ENCODE peak calls at places on chromosomes 2 and 18, in seven cellular contexts. O, E, F, Q, L, V and C are unnamed samples. For H3K27me3, the result is how much of the 10 kb centered on the place peaks cover.

GRCh38 chr2:79782540-79782939 is 269.7 kb downstream of the CTNNA2 start:
- DNase-seq in V (no peak), L (no peak), Q (no peak), O (no peak), E (no peak), F (no peak), C (no peak)

GRCh38 chr2:72236445-72237067 is 88.9 kb upstream of the CYP26B1 start:
- DNase-seq in E (peak), Q (no peak), O (peak), V (no peak), L (no peak), F (no peak), C (no peak)

GRCh38 chr2:136255648-136256461 is 137.9 kb upstream of the CXCR4 start:
- DNase-seq in V (no peak), F (peak), L (no peak), O (no peak), E (no peak), Q (no peak), C (peak)

GRCh38 chr2:3457524-3458395 is 61.6 kb downstream of the ADI1 start:
- DNase-seq in V (no peak), O (no peak), L (no peak), F (no peak), E (no peak), Q (peak), C (no peak)

GRCh38 chr2:182715121-182715895 is 749 bp upstream of the DNAJC10 start:
- DNase-seq in L (no peak), Q (no peak), E (peak), V (peak), O (no peak), F (no peak), C (no peak)

GRCh38 chr2:96531366-96531765 is 5.2 kb upstream of the ARID5A start:
- DNase-seq in O (no peak), V (no peak), L (no peak), F (no peak), Q (peak), E (no peak), C (no peak)

GRCh38 chr2:143375376-143375880 is 246.2 kb downstream of the ARHGAP15 start:
- DNase-seq in Q (no peak), L (no peak), F (no peak), O (no peak), V (no peak), E (no peak), C (no peak)

GRCh38 chr18:55484773-55485172 is 103.2 kb downstream of the TCF4 start:
- DNase-seq in L (no peak), F (no peak), O (no peak), V (no peak), Q (no peak), E (no peak), C (no peak)

GRCh38 chr2:178250429-178250828 is 56.1 kb downstream of the OSBPL6 start:
- DNase-seq in F (no peak), V (no peak), L (no peak), O (no peak), E (no peak), Q (no peak), C (no peak)

GRCh38 chr18:59270689-59271257 is 2.5 kb downstream of the RAX start:
- DNase-seq in V (no peak), Q (no peak), L (no peak), O (no peak), E (no peak), F (no peak), C (no peak)
- H3K4me3 ChIP-seq in V (no peak), Q (no peak), L (no peak), O (no peak), E (no peak), F (no peak), C (no peak)

GRCh38 chr2:239089884-239090283 is 242.0 kb downstream of the TWIST2 start:
- DNase-seq in F (no peak), Q (no peak), V (no peak), O (no peak), E (no peak), L (no peak), C (no peak)
- H3K27me3 ChIP-seq in F (under half), Q (under half), V (under half), O (under half), E (under half), L (under half), C (under half)

GRCh38 chr2:10795508-10796046 is 17.0 kb downstream of the PDIA6 start:
- DNase-seq in O (no peak), L (no peak), E (no peak), V (no peak), F (no peak), Q (no peak), C (no peak)

GRCh38 chr2:10794891-10795290 is 17.7 kb downstream of the PDIA6 start:
- DNase-seq in V (no peak), F (no peak), L (no peak), E (no peak), O (no peak), Q (no peak), C (no peak)

GRCh38 chr2:10792001-10792400 is 20.6 kb downstream of the PDIA6 start:
- DNase-seq in V (no peak), E (no peak), L (no peak), F (no peak), O (no peak), Q (no peak), C (no peak)

GRCh38 chr2:10790228-10790973 is 22.2 kb downstream of the PDIA6 start:
- DNase-seq in O (no peak), Q (no peak), F (no peak), E (no peak), L (no peak), V (no peak), C (no peak)

GRCh38 chr2:10792660-10793400 is 19.8 kb downstream of the PDIA6 start:
- DNase-seq in L (no peak), Q (no peak), E (no peak), O (no peak), V (no peak), F (no peak), C (no peak)
- TF ChIP-seq CTCF in L (no peak), Q (no peak), E (no peak), O (no peak), V (no peak), F (no peak), C (no peak)

GRCh38 chr2:113127646-113128385 is 418 bp downstream of the IL1RN start:
- DNase-seq in Q (no peak), O (no peak), E (no peak), L (no peak), V (no peak), F (no peak), C (no peak)
- H3K4me3 ChIP-seq in Q (no peak), O (no peak), E (no peak), L (no peak), V (no peak), F (no peak), C (no peak)

GRCh38 chr2:45009928-45010705 is 865 bp upstream of the SIX2 start:
- DNase-seq in L (peak), F (no peak), E (peak), V (no peak), Q (peak), O (no peak), C (no peak)

GRCh38 chr2:45009303-45009927 is at the start of gene SIX2:
- DNase-seq in V (peak), Q (peak), E (peak), L (peak), F (peak), O (peak), C (no peak)

GRCh38 chr2:45011621-45012602 is 2.7 kb upstream of the SIX2 start:
- DNase-seq in Q (no peak), E (no peak), V (no peak), O (no peak), L (no peak), F (no peak), C (no peak)

GRCh38 chr2:45012733-45013132 is 3.5 kb upstream of the SIX2 start:
- DNase-seq in E (no peak), L (no peak), Q (no peak), O (no peak), F (no peak), V (no peak), C (no peak)

DNA sequence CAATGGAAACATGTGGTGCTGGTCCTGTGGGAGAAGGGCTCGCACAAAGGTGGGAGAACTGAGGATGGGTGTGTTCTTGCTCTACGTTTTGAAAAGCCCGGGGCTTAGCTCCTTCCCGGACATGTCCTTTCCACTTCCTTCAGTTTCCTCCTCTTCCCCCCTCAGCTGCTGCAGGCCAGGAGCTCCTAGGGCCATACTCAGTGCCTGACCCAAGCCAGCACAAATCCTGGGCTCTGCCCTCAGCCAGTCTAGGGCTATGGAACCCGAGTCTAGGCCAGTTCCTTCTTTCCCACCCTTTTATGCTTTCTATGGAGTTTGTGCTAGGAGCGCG is 1.4 kb upstream of the SIX2 start:
- DNase-seq in L (no peak), Q (no peak), E (no peak), F (no peak), V (no peak), O (no peak), C (no peak)
- H3K27me3 ChIP-seq in L (half or more), Q (under half), E (under half), F (half or more), V (half or more), O (half or more), C (under half)

GRCh38 chr2:70498528-70498927 is 55.1 kb downstream of the TGFA start:
- DNase-seq in F (no peak), O (no peak), V (no peak), Q (no peak), E (no peak), L (no peak), C (no peak)

GRCh38 chr2:70499253-70499652 is 54.4 kb downstream of the TGFA start:
- DNase-seq in O (no peak), F (no peak), E (no peak), Q (no peak), L (no peak), V (no peak), C (no peak)

GRCh38 chr2:70496819-70497218 is 56.8 kb downstream of the TGFA start:
- DNase-seq in O (no peak), F (no peak), E (peak), L (no peak), Q (no peak), V (no peak), C (no peak)

GRCh38 chr2:70501215-70501614 is 52.4 kb downstream of the TGFA start:
- DNase-seq in V (no peak), Q (no peak), F (no peak), O (no peak), E (no peak), L (no peak), C (no peak)

DNA sequence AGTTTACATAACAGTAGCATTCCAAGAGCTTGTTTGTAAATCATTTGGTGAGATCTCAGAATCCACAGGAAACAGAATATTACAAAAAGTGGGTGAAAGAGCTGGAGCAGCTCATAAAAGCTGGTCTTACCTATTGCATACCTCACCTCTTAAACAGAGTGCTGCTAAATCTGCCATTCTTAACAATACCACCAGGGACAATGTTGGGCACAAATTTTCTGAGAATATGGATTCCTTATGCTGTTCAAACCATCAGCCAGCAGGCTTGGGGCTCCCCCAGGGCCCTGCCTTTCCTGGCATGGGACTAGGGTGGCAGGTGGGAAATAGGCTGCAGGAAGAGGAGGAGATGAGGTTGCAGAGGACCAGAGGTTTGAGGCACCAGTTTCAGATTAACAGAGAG is 55.6 kb downstream of the TGFA start:
- DNase-seq in E (peak), V (no peak), F (no peak), O (no peak), L (no peak), Q (no peak), C (no peak)
- TF ChIP-seq CTCF in E (peak), V (no peak), F (no peak), O (peak), L (no peak), Q (no peak), C (peak)

GRCh38 chr2:112585400-112585799 is 991 bp downstream of the CHCHD5 start:
- DNase-seq in Q (no peak), L (no peak), O (no peak), V (no peak), F (no peak), E (no peak), C (no peak)
- H3K4me3 ChIP-seq in Q (peak), L (peak), O (peak), V (no peak), F (peak), E (peak), C (peak)

DNA sequence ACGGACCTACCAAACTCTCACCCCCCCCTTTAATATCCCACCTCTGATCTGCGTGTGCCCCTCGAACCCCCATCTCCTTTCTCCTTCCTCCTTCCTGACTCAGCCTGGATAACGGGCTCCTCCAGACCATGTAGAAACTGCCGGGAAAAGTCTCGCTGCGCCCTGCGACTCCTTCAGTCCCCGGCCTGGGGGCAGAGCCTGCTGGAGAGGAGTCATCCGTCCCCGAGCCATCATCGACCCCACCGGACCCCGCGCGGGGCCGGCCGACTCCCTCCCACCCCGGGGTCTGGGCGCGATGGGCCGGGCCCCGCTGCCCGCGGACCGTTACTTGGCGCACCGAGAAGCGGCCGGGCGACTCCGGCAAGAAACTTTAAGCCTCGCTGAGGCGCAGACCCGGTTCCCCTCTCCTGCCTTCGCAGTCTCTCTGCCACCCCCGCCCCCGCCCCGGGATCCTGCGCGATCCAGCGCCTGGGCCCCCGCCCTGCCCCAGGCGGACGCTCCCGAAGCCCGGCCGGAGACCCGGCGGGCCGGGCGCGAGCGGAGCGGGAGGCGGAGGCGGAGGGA is 3.4 kb downstream of the ZEB2 start:
- DNase-seq in Q (peak), F (no peak), V (no peak), O (no peak), E (no peak), L (no peak), C (no peak)
- H3K27me3 ChIP-seq in Q (under half), F (under half), V (under half), O (under half), E (under half), L (under half), C (under half)